ENCODE peak calls at places on chromosomes 11 and 22, in four cellular contexts. W, P, I and L are unnamed samples.

GRCh38 chr11:59182457-59183151 is 10.7 kb downstream of the DTX4 start:
- DNase-seq in I (no peak), W (no peak), P (no peak), L (no peak)

GRCh38 chr11:76910620-76911414 is 50.1 kb downstream of the ACER3 start:
- DNase-seq in W (no peak), I (no peak), P (peak), L (no peak)

GRCh38 chr11:46120361-46120710 is 918 bp downstream of the PHF21A start:
- DNase-seq in I (peak), W (no peak), P (peak), L (no peak)

GRCh38 chr11:109939176-109939810 is 153.9 kb upstream of the ZC3H12C start:
- DNase-seq in W (peak), P (no peak), I (peak), L (no peak)

GRCh38 chr11:118343248-118343647 is 743 bp upstream of the CD3D start:
- DNase-seq in W (no peak), I (no peak), P (no peak), L (no peak)

GRCh38 chr11:128694618-128695481 is 978 bp downstream of the FLI1 start:
- DNase-seq in W (no peak), P (peak), I (peak), L (no peak)

GRCh38 chr11:3709977-3710376 is 38.8 kb upstream of the CHRNA10 start:
- DNase-seq in I (no peak), W (peak), P (no peak), L (no peak)

GRCh38 chr11:127737499-127737898 is 736.9 kb upstream of the KIRREL3 start:
- DNase-seq in I (no peak), W (no peak), P (no peak), L (no peak)

GRCh38 chr11:1921576-1922141 is 2.2 kb downstream of the TNNT3 start:
- DNase-seq in I (no peak), W (no peak), P (peak), L (no peak)

GRCh38 chr11:120682866-120683265 is 171.3 kb downstream of the GRIK4 start:
- DNase-seq in P (no peak), I (no peak), W (no peak), L (no peak)

GRCh38 chr22:48299801-48300200 is 1527.9 kb downstream of the BRD1 start:
- DNase-seq in P (no peak), I (no peak), W (no peak), L (no peak)

GRCh38 chr11:115895594-115895993 is 391.4 kb upstream of the CADM1 start:
- DNase-seq in W (no peak), P (no peak), I (no peak), L (no peak)

GRCh38 chr22:46879083-46879482 is 116.6 kb downstream of the TBC1D22A start:
- DNase-seq in P (no peak), W (no peak), I (no peak), L (no peak)

GRCh38 chr11:65110354-65110861 is 1.3 kb upstream of the TM7SF2 start:
- DNase-seq in I (peak), P (peak), W (peak), L (peak)

GRCh38 chr11:35237860-35238715 is 99.1 kb downstream of the CD44 start:
- DNase-seq in P (no peak), I (peak), W (no peak), L (no peak)

GRCh38 chr11:126129681-126130671 is 67.3 kb upstream of the CDON start:
- DNase-seq in W (no peak), P (peak), I (peak), L (no peak)

GRCh38 chr22:30424471-30425326 is 869 bp upstream of the MTFP1 start:
- DNase-seq in P (no peak), I (peak), W (no peak), L (no peak)

GRCh38 chr22:30425616-30426394 is at the start of gene MTFP1:
- DNase-seq in W (peak), P (peak), I (peak), L (peak)

GRCh38 chr22:30427871-30428270 is 2.3 kb downstream of the MTFP1 start:
- DNase-seq in P (no peak), W (no peak), I (no peak), L (no peak)

GRCh38 chr22:30425327-30425615 is 297 bp upstream of the MTFP1 start:
- DNase-seq in W (no peak), P (no peak), I (no peak), L (no peak)

GRCh38 chr22:30426395-30427353 is 1.1 kb downstream of the MTFP1 start:
- DNase-seq in W (peak), I (peak), P (peak), L (peak)
- H3K27ac ChIP-seq in W (peak), I (no peak), P (peak), L (peak)

GRCh38 chr22:49934144-49934890 is 15.9 kb downstream of the CRELD2 start:
- DNase-seq in W (peak), I (no peak), P (peak), L (no peak)
- H3K4me3 ChIP-seq in W (peak), I (no peak), P (peak), L (peak)

DNA sequence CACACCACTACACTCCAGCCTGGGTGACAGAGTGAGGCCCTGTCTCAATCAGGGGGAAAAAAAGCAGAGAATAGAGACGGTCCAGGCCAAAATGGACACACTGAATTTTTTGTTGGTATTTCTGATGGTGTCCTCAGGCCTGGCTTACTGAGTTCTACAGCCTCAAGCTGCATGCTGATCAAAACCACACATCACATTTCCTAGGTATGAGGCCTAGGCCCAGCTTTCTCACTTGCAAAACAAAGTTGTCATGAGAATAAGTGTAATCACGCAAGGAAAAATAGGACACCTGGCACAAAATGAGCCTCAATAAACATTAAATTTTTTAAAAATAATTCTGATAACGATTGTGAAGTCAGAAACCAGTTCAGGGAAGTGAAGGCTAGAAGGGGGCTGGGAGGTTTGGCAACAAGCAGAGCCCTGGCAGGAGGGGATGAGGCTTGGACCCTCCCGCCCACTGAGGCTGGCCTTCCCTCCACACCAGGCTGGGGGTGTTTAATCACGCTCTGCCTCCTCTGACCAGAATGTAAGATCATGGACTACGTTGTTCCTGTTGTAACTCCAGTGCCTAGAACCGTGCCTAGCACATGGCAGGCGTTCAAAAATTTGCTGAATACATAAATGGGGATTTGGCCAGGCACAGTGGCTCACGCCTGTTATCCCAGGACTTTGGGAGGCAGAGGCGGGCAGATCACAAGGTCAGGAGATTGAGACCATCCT is 18.1 kb downstream of the PACSIN2 start:
- DNase-seq in W (no peak), I (no peak), P (peak), L (peak)
- H3K27ac ChIP-seq in W (peak), I (no peak), P (peak), L (peak)

DNA sequence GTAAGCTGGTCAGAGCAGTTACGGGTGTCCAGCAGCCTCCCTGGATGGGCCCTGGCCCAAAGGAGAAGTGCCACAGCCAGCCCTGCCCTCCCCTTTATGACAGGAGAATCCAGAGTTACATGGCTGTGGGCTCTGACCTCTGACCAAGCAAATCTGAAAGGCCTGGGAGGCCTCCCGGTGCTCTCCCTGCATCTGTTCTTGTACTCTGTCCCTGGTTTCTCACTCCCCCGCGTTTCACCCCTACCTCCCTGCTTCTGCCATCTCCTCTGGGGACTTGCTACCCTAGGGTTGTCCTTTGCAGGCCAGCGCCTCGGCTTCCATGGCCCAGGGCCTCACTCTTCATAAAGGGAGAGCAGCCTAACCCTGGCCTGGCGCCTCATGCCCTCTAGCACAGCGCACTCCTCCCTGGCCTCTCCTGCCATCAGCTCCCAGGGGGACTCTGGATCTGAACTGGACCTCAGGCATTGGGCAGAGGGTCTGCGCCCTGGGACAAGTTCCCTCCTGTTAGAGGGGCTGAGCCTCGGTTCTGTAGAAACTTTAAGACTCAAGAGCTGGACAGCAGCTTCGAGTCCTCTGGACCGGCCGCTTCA is 10.7 kb downstream of the PICK1 start:
- DNase-seq in P (no peak), W (no peak), I (no peak), L (no peak)
- H3K4me3 ChIP-seq in P (no peak), W (no peak), I (no peak), L (no peak)

DNA sequence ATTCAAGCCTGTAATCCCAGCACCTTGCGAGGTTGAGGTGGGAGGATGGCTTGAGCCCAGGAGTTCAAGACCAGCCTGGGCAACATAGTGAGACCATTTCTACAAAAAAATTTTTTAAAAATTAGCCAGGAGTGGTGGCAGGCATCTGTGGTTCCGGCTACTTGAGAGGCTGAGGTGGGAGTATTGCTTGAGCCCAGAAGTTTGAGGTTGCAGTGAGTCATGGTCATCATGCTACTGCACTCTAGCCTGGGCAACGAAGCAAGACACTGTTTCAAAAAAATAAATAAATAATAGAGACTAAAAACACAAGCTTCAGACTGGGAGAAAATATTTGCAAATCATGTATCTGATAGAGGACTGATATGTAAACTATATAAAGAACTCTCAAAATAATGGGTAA is 33.2 kb downstream of the BTBD10 start:
- DNase-seq in I (no peak), P (no peak), W (no peak), L (no peak)
- H3K27ac ChIP-seq in I (no peak), P (no peak), W (no peak), L (no peak)